ENCODE peak calls at places on chromosomes 4 and X, in eight cellular contexts. Q, Y, P, X, L, D, J and V are unnamed samples. For H3K4me1, the result is how much of the 10 kb centered on the place peaks cover.

GRCh38 chr4:99847362-99847976 is 30.8 kb downstream of the DAPP1 start:
- DNase-seq in Q (no peak), Y (no peak), P (no peak), X (no peak), L (no peak), D (no peak), J (no peak), V (no peak)

GRCh38 chr4:14064969-14065368 is 437.4 kb upstream of the BOD1L1 start:
- DNase-seq in Q (no peak), Y (no peak), P (no peak), X (no peak), L (no peak), D (peak), J (no peak), V (no peak)

GRCh38 chrX:115562492-115562872 is 1.5 kb downstream of the PLS3 start:
- DNase-seq in Q (no peak), Y (no peak), P (peak), X (no peak), L (no peak), D (no peak), J (peak), V (no peak)

GRCh38 chr4:87251104-87251503 is 30.7 kb upstream of the KLHL8 start:
- DNase-seq in Q (no peak), Y (no peak), P (no peak), X (no peak), L (no peak), D (peak), J (no peak), V (no peak)

GRCh38 chr4:106679063-106679462 is 310.5 kb upstream of the GIMD1 start:
- DNase-seq in Q (no peak), Y (no peak), P (no peak), X (no peak), L (no peak), D (no peak), J (no peak), V (no peak)

GRCh38 chrX:29071525-29071924 is 484.3 kb downstream of the IL1RAPL1 start:
- DNase-seq in Q (no peak), Y (no peak), P (no peak), X (no peak), L (no peak), D (no peak), J (no peak), V (no peak)

GRCh38 chr4:130099159-130099558 is 1003.2 kb downstream of the C4orf33 start:
- DNase-seq in Q (no peak), Y (no peak), P (no peak), X (no peak), L (no peak), D (no peak), J (no peak), V (no peak)

GRCh38 chrX:41180194-41180902 is 95.1 kb downstream of the USP9X start:
- DNase-seq in Q (peak), Y (peak), P (peak), X (peak), L (peak), D (peak), J (no peak), V (no peak)

GRCh38 chr4:188387134-188387791 is 248.0 kb downstream of the TRIML1 start:
- DNase-seq in Q (no peak), Y (no peak), P (peak), X (no peak), L (no peak), D (peak), J (peak), V (peak)

GRCh38 chrX:136816970-136817369 is 36.2 kb upstream of the ARHGEF6 start:
- DNase-seq in Q (no peak), Y (no peak), P (peak), X (no peak), L (no peak), D (no peak), J (no peak), V (no peak)

GRCh38 chrX:153582896-153583295 is 16.0 kb downstream of the CCNQ start:
- DNase-seq in Q (peak), Y (peak), P (peak), X (peak), L (peak), D (peak), J (no peak), V (no peak)

GRCh38 chr4:23392860-23393458 is 496.9 kb downstream of the PPARGC1A start:
- DNase-seq in Q (no peak), Y (no peak), P (no peak), X (no peak), L (no peak), D (no peak), J (no peak), V (no peak)

GRCh38 chr4:54571293-54571723 is 86.4 kb upstream of the KIT start:
- DNase-seq in Q (no peak), Y (no peak), P (no peak), X (no peak), L (peak), D (no peak), J (no peak), V (no peak)

GRCh38 chr4:177380730-177381287 is 61.4 kb downstream of the AGA start:
- DNase-seq in Q (no peak), Y (no peak), P (no peak), X (peak), L (peak), D (peak), J (no peak), V (peak)

GRCh38 chr4:186104114-186104894 is at the start of gene FAM149A:
- DNase-seq in Q (peak), Y (peak), P (no peak), X (no peak), L (no peak), D (peak), J (no peak), V (no peak)

DNA sequence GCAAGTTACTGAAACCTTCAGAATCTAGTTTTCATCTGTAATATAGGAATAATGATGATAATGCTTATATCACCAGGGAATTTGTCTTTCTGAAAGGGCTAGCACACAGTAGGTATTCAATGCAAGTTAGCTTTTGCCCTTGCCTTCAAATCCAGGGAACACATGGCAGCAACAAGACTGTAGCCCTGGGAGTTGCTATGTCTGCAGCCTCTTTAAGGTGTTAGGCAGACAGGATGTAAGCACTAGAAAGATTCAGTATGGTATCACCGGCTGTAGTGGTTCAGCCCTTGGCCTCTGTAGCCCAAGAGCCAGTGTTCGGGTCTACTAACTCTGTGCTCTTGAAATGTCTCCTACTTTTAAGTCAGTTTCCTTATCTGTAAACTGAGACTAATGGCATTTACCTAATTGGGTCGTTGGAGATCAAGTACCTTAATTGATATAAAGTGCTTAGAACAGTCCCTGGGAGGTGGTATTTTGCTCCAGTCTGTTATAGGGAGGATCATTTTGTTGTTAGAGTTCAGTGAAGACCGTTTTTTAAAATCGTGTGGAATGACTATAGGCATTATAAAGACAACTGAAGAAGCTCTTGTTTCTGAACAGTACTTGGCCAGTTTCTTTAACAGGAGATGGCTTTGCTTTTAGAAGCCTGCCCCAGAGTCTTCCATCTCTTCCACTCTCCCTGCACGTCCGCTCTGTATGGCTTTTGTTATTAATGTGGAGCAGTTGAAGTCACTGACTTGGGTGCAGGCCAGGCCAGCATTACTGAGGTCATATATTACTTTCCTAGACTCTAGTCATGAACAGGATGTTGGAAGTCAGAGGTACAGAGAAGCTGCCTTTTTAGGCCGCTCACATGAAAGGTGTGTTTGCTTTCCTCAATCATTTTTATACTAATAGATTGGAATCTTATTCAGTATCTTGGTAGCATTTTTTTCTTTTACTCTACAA is 44.8 kb downstream of the GAB1 start:
- DNase-seq in Q (no peak), Y (no peak), P (peak), X (peak), L (no peak), D (no peak), J (no peak), V (peak)
- H3K4me1 ChIP-seq in Q (under half), Y (under half), P (under half), X (under half), L (under half), D (under half), J (under half), V (under half)

DNA sequence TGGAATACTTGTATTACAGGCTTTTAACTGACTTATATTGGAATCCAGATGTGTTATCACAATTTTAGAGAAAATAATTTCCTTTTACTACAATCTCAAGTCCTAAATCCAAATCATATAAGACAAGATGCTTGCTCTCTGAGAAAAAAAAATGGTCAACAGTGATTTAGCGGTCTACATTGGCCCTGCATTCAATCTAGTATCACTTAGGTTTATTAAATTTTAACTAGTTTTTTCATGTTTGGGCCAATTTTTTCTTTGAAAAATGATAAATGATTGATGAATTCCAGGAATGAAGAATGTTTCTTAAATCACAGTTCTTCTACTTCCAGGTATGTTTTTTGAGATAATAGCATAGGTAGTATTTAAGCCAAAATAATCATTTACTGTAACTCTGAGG is 2.8 kb upstream of the FGG start:
- DNase-seq in Q (no peak), Y (no peak), P (no peak), X (no peak), L (no peak), D (no peak), J (no peak), V (no peak)
- H3K4me1 ChIP-seq in Q (under half), Y (under half), P (under half), X (under half), L (under half), D (under half), J (under half), V (under half)

GRCh38 chr4:2792396-2792710 is 532 bp upstream of the SH3BP2 start:
- DNase-seq in Q (no peak), Y (no peak), P (no peak), X (no peak), L (no peak), D (no peak), J (no peak), V (no peak)
- H3K4me1 ChIP-seq in Q (under half), Y (under half), P (under half), X (half or more), L (half or more), D (under half), J (under half), V (under half)

GRCh38 chr4:6175426-6175825 is 24.9 kb downstream of the JAKMIP1 start:
- DNase-seq in Q (no peak), Y (no peak), P (no peak), X (no peak), L (no peak), D (no peak), J (no peak), V (no peak)

GRCh38 chr4:6179362-6179761 is 21.0 kb downstream of the JAKMIP1 start:
- DNase-seq in Q (no peak), Y (no peak), P (no peak), X (no peak), L (no peak), D (no peak), J (no peak), V (no peak)

GRCh38 chr4:6180841-6181631 is 19.3 kb downstream of the JAKMIP1 start:
- DNase-seq in Q (peak), Y (no peak), P (no peak), X (no peak), L (no peak), D (no peak), J (no peak), V (no peak)

GRCh38 chr4:6177587-6178197 is 22.7 kb downstream of the JAKMIP1 start:
- DNase-seq in Q (peak), Y (no peak), P (no peak), X (no peak), L (peak), D (no peak), J (no peak), V (no peak)

GRCh38 chr4:6178757-6179156 is 21.6 kb downstream of the JAKMIP1 start:
- DNase-seq in Q (no peak), Y (no peak), P (no peak), X (no peak), L (no peak), D (no peak), J (no peak), V (no peak)
- H3K4me1 ChIP-seq in Q (half or more), Y (half or more), P (under half), X (half or more), L (under half), D (under half), J (under half), V (under half)

GRCh38 chr4:152454398-152455011 is 81.4 kb downstream of the FBXW7 start:
- DNase-seq in Q (no peak), Y (no peak), P (peak), X (peak), L (no peak), D (no peak), J (no peak), V (no peak)
- H3K4me1 ChIP-seq in Q (under half), Y (under half), P (under half), X (under half), L (under half), D (under half), J (under half), V (under half)

DNA sequence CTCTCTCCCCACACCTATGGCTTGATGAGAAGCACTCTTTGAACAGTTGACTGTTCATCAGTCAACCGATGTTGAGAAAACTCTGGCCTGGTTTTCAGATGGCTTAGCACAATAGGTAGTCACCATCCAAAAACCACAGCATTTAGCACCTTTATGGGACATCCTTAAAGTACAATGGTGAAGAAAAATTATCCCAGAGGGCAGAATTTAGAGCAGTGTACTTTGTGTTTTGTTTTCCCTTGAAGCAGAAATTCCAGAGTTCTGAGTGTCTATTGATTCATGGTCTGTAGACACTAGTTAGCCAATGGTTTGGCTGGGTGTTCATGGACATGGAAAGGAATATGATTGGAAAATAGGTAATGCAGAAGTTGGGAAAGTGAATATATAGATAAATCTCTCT is 487.0 kb downstream of the PDHA2 start:
- DNase-seq in Q (no peak), Y (no peak), P (no peak), X (no peak), L (no peak), D (no peak), J (no peak), V (peak)
- H3K4me1 ChIP-seq in Q (under half), Y (under half), P (under half), X (under half), L (under half), D (under half), J (under half), V (under half)

GRCh38 chrX:108261541-108262218 is 170.1 kb downstream of the ATG4A start:
- DNase-seq in Q (no peak), Y (no peak), P (peak), X (no peak), L (no peak), D (no peak), J (no peak), V (peak)
- H3K4me1 ChIP-seq in Q (under half), Y (under half), P (under half), X (under half), L (under half), D (under half), J (under half), V (under half)

GRCh38 chr4:85457752-85458467 is 17.0 kb upstream of the ARHGAP24 start:
- DNase-seq in Q (no peak), Y (no peak), P (no peak), X (no peak), L (no peak), D (no peak), J (no peak), V (no peak)

GRCh38 chr4:85455942-85456341 is 19.0 kb upstream of the ARHGAP24 start:
- DNase-seq in Q (no peak), Y (no peak), P (no peak), X (no peak), L (no peak), D (no peak), J (no peak), V (no peak)

GRCh38 chr4:85459736-85460135 is 15.2 kb upstream of the ARHGAP24 start:
- DNase-seq in Q (no peak), Y (no peak), P (no peak), X (no peak), L (no peak), D (no peak), J (no peak), V (no peak)
- H3K4me1 ChIP-seq in Q (under half), Y (under half), P (under half), X (under half), L (under half), D (under half), J (under half), V (under half)

DNA sequence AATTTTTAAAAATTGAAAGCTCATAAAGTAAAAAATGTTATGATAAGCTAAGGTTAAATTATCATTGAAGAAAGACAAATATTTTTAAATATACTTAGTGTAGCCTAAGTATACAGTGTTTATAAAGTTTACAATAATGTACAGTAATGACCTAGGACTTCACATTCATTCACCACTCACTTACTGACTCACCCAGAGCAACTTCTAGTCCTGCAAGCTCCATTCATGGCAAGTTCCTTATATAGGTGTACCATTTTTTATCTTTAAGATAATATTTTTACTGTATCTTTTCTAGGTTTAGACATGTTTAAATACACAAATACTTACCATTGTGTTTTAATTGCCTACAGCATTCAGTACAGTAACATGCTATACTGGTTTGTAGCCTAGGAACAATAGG is 112.3 kb upstream of the RADX start:
- DNase-seq in Q (no peak), Y (no peak), P (no peak), X (no peak), L (no peak), D (no peak), J (no peak), V (peak)
- H3K4me1 ChIP-seq in Q (under half), Y (under half), P (under half), X (under half), L (under half), D (under half), J (under half), V (under half)

GRCh38 chr4:113760852-113761681 is 471 bp downstream of the CAMK2D start:
- DNase-seq in Q (peak), Y (no peak), P (peak), X (peak), L (no peak), D (peak), J (peak), V (peak)
- H3K4me1 ChIP-seq in Q (under half), Y (under half), P (under half), X (under half), L (under half), D (under half), J (under half), V (under half)